ENCODE peak calls at places on chromosome 6, in ten cellular contexts. One of them, this sample, is unnamed. For H3K4me1, the result is how much of the 10 kb centered on the place peaks cover.

GRCh38 chr6:35724471-35724870 is 12.4 kb upstream of the ARMC12 start:
- DNase-seq in CD8-positive, alpha-beta T cell: no peak
- DNase-seq in DND-41: no peak
- DNase-seq in lung: no peak
- DNase-seq in OCI-LY7: no peak
- DNase-seq in kidney: no peak
- DNase-seq in suprapubic skin: no peak
- DNase-seq in A673: no peak
- DNase-seq in colonic mucosa: no peak
- DNase-seq in PC-3: no peak
- DNase-seq in this sample: no peak

GRCh38 chr6:100618349-100618671 is 153.6 kb upstream of the SIM1 start:
- DNase-seq in OCI-LY7: no peak
- DNase-seq in DND-41: no peak
- DNase-seq in PC-3: no peak
- DNase-seq in colonic mucosa: no peak
- DNase-seq in suprapubic skin: no peak
- DNase-seq in A673: no peak
- DNase-seq in lung: no peak
- DNase-seq in kidney: no peak
- DNase-seq in CD8-positive, alpha-beta T cell: no peak
- DNase-seq in this sample: no peak

GRCh38 chr6:131413191-131413830 is 159.7 kb upstream of the ARG1 start:
- DNase-seq in colonic mucosa: no peak
- DNase-seq in suprapubic skin: no peak
- DNase-seq in PC-3: no peak
- DNase-seq in A673: no peak
- DNase-seq in OCI-LY7: no peak
- DNase-seq in DND-41: no peak
- DNase-seq in lung: no peak
- DNase-seq in kidney: no peak
- DNase-seq in CD8-positive, alpha-beta T cell: no peak
- DNase-seq in this sample: no peak

GRCh38 chr6:44342489-44342888 is at the start of gene SPATS1:
- DNase-seq in DND-41: no peak
- DNase-seq in lung: no peak
- DNase-seq in A673: no peak
- DNase-seq in suprapubic skin: no peak
- DNase-seq in kidney: no peak
- DNase-seq in PC-3: no peak
- DNase-seq in OCI-LY7: no peak
- DNase-seq in CD8-positive, alpha-beta T cell: no peak
- DNase-seq in colonic mucosa: no peak
- DNase-seq in this sample: no peak

GRCh38 chr6:112690497-112691202 is 343.5 kb downstream of the RFPL4B start:
- DNase-seq in suprapubic skin: no peak
- DNase-seq in DND-41: no peak
- DNase-seq in PC-3: peak
- DNase-seq in lung: no peak
- DNase-seq in OCI-LY7: no peak
- DNase-seq in CD8-positive, alpha-beta T cell: no peak
- DNase-seq in colonic mucosa: no peak
- DNase-seq in kidney: no peak
- DNase-seq in A673: peak
- DNase-seq in this sample: no peak

GRCh38 chr6:23269436-23269835 is 700.1 kb downstream of the HDGFL1 start:
- DNase-seq in colonic mucosa: no peak
- DNase-seq in suprapubic skin: no peak
- DNase-seq in OCI-LY7: no peak
- DNase-seq in kidney: no peak
- DNase-seq in lung: no peak
- DNase-seq in DND-41: no peak
- DNase-seq in CD8-positive, alpha-beta T cell: no peak
- DNase-seq in PC-3: no peak
- DNase-seq in A673: no peak
- DNase-seq in this sample: no peak

GRCh38 chr6:74182992-74183391 is 487.0 kb downstream of the CD109 start:
- DNase-seq in suprapubic skin: peak
- DNase-seq in PC-3: no peak
- DNase-seq in kidney: no peak
- DNase-seq in DND-41: no peak
- DNase-seq in colonic mucosa: no peak
- DNase-seq in OCI-LY7: no peak
- DNase-seq in CD8-positive, alpha-beta T cell: no peak
- DNase-seq in lung: no peak
- DNase-seq in A673: no peak
- DNase-seq in this sample: no peak

GRCh38 chr6:8939615-8940014 is 504.3 kb upstream of the SLC35B3 start:
- DNase-seq in DND-41: no peak
- DNase-seq in suprapubic skin: no peak
- DNase-seq in colonic mucosa: no peak
- DNase-seq in CD8-positive, alpha-beta T cell: no peak
- DNase-seq in lung: no peak
- DNase-seq in kidney: no peak
- DNase-seq in A673: no peak
- DNase-seq in OCI-LY7: no peak
- DNase-seq in PC-3: peak
- DNase-seq in this sample: no peak

GRCh38 chr6:47268572-47269187 is 41.0 kb downstream of the TNFRSF21 start:
- DNase-seq in A673: no peak
- DNase-seq in OCI-LY7: no peak
- DNase-seq in lung: no peak
- DNase-seq in colonic mucosa: no peak
- DNase-seq in DND-41: no peak
- DNase-seq in PC-3: no peak
- DNase-seq in CD8-positive, alpha-beta T cell: no peak
- DNase-seq in suprapubic skin: no peak
- DNase-seq in kidney: no peak
- DNase-seq in this sample: no peak

GRCh38 chr6:132751828-132752227 is 5.9 kb downstream of the VNN2 start:
- DNase-seq in lung: no peak
- DNase-seq in colonic mucosa: no peak
- DNase-seq in PC-3: no peak
- DNase-seq in CD8-positive, alpha-beta T cell: no peak
- DNase-seq in A673: no peak
- DNase-seq in OCI-LY7: no peak
- DNase-seq in DND-41: no peak
- DNase-seq in suprapubic skin: no peak
- DNase-seq in kidney: no peak
- DNase-seq in this sample: no peak

GRCh38 chr6:116783852-116784251 is 18.3 kb upstream of the FAM162B start:
- DNase-seq in CD8-positive, alpha-beta T cell: no peak
- DNase-seq in colonic mucosa: no peak
- DNase-seq in OCI-LY7: no peak
- DNase-seq in kidney: no peak
- DNase-seq in PC-3: no peak
- DNase-seq in suprapubic skin: no peak
- DNase-seq in DND-41: no peak
- DNase-seq in A673: no peak
- DNase-seq in lung: no peak
- DNase-seq in this sample: no peak

GRCh38 chr6:157880534-157880933 is 57.5 kb downstream of the SNX9 start:
- DNase-seq in colonic mucosa: no peak
- DNase-seq in OCI-LY7: no peak
- DNase-seq in CD8-positive, alpha-beta T cell: no peak
- DNase-seq in suprapubic skin: no peak
- DNase-seq in kidney: no peak
- DNase-seq in PC-3: no peak
- DNase-seq in lung: no peak
- DNase-seq in DND-41: no peak
- DNase-seq in A673: no peak
- DNase-seq in this sample: no peak

GRCh38 chr6:157879873-157880254 is 56.8 kb downstream of the SNX9 start:
- DNase-seq in CD8-positive, alpha-beta T cell: no peak
- DNase-seq in DND-41: no peak
- DNase-seq in OCI-LY7: no peak
- DNase-seq in suprapubic skin: no peak
- DNase-seq in colonic mucosa: no peak
- DNase-seq in lung: peak
- DNase-seq in PC-3: no peak
- DNase-seq in A673: no peak
- DNase-seq in kidney: no peak
- DNase-seq in this sample: no peak

GRCh38 chr6:157877573-157878011 is 54.5 kb downstream of the SNX9 start:
- DNase-seq in CD8-positive, alpha-beta T cell: no peak
- DNase-seq in OCI-LY7: no peak
- DNase-seq in lung: no peak
- DNase-seq in colonic mucosa: no peak
- DNase-seq in PC-3: no peak
- DNase-seq in kidney: no peak
- DNase-seq in A673: no peak
- DNase-seq in suprapubic skin: no peak
- DNase-seq in DND-41: no peak
- DNase-seq in this sample: no peak

GRCh38 chr6:157878039-157878438 is 55.0 kb downstream of the SNX9 start:
- DNase-seq in DND-41: no peak
- DNase-seq in lung: no peak
- DNase-seq in A673: no peak
- DNase-seq in OCI-LY7: no peak
- DNase-seq in CD8-positive, alpha-beta T cell: no peak
- DNase-seq in PC-3: no peak
- DNase-seq in suprapubic skin: no peak
- DNase-seq in kidney: no peak
- DNase-seq in colonic mucosa: no peak
- DNase-seq in this sample: no peak

DNA sequence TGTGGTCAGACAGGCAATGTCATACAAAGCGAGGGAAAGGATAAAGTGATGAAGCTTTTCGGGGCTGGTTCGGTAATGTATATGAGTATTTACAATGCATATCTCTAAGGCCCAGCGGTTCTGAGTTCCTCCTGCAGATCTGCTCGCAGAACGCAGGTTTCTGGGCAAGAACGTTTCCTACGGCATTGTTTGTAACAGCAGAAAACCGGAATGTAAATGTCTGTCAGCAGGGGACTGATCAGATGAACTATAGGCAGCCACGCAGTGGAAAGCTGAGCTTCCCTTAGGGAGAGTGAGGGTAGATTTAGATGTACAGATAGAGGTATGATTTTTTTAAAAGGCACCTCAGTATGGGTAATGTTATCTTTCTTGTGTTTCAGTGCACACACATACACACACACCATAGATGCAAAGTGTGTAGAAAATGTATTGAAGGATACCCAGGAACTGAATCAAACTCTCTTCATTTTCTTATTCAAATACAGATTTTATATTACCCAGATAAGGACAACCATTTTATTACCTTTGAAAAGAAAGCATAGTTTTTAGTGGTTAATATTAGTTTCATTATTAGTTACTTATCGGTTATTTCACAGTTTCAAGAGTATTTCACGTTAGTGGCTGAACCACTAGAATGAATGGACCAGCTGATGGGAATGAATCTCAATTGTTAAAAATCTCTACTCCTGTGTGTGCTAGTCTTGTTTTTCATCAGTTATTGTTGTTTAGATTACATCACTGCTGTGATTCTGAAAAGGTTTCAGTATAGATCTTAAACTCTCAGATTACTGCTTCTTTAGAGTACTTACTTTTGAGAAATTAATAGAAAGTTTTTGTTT is 56.2 kb downstream of the SNX9 start:
- DNase-seq in PC-3: no peak
- DNase-seq in A673: no peak
- DNase-seq in OCI-LY7: no peak
- DNase-seq in CD8-positive, alpha-beta T cell: no peak
- DNase-seq in DND-41: no peak
- DNase-seq in colonic mucosa: no peak
- DNase-seq in lung: no peak
- DNase-seq in suprapubic skin: no peak
- DNase-seq in kidney: no peak
- DNase-seq in this sample: no peak
- H3K4me3 ChIP-seq in PC-3: no peak
- H3K4me3 ChIP-seq in A673: no peak
- H3K4me3 ChIP-seq in OCI-LY7: no peak
- H3K4me3 ChIP-seq in CD8-positive, alpha-beta T cell: no peak
- H3K4me3 ChIP-seq in DND-41: no peak
- H3K4me3 ChIP-seq in colonic mucosa: no peak
- H3K4me3 ChIP-seq in lung: no peak
- H3K4me3 ChIP-seq in suprapubic skin: no peak
- H3K4me3 ChIP-seq in kidney: no peak
- H3K4me3 ChIP-seq in this sample: no peak

GRCh38 chr6:87904041-87904440 is 143.6 kb upstream of the SPACA1 start:
- DNase-seq in OCI-LY7: peak
- DNase-seq in lung: no peak
- DNase-seq in suprapubic skin: no peak
- DNase-seq in DND-41: no peak
- DNase-seq in PC-3: no peak
- DNase-seq in CD8-positive, alpha-beta T cell: no peak
- DNase-seq in kidney: no peak
- DNase-seq in A673: no peak
- DNase-seq in colonic mucosa: no peak
- DNase-seq in this sample: no peak
- H3K4me1 ChIP-seq in OCI-LY7: half or more
- H3K4me1 ChIP-seq in lung: under half
- H3K4me1 ChIP-seq in suprapubic skin: under half
- H3K4me1 ChIP-seq in DND-41: under half
- H3K4me1 ChIP-seq in PC-3: under half
- H3K4me1 ChIP-seq in CD8-positive, alpha-beta T cell: under half
- H3K4me1 ChIP-seq in kidney: under half
- H3K4me1 ChIP-seq in A673: under half
- H3K4me1 ChIP-seq in colonic mucosa: under half
- H3K4me1 ChIP-seq in this sample: under half

GRCh38 chr6:98039443-98039842 is 756.4 kb upstream of the MMS22L start:
- DNase-seq in CD8-positive, alpha-beta T cell: no peak
- DNase-seq in PC-3: no peak
- DNase-seq in DND-41: no peak
- DNase-seq in colonic mucosa: no peak
- DNase-seq in lung: no peak
- DNase-seq in A673: peak
- DNase-seq in OCI-LY7: no peak
- DNase-seq in kidney: no peak
- DNase-seq in suprapubic skin: no peak
- DNase-seq in this sample: no peak
- TF ChIP-seq CTCF in CD8-positive, alpha-beta T cell: no peak
- TF ChIP-seq CTCF in PC-3: no peak
- TF ChIP-seq CTCF in DND-41: no peak
- TF ChIP-seq CTCF in colonic mucosa: no peak
- TF ChIP-seq CTCF in lung: no peak
- TF ChIP-seq CTCF in A673: no peak
- TF ChIP-seq CTCF in OCI-LY7: no peak
- TF ChIP-seq CTCF in kidney: no peak
- TF ChIP-seq CTCF in suprapubic skin: no peak
- TF ChIP-seq CTCF in this sample: no peak

DNA sequence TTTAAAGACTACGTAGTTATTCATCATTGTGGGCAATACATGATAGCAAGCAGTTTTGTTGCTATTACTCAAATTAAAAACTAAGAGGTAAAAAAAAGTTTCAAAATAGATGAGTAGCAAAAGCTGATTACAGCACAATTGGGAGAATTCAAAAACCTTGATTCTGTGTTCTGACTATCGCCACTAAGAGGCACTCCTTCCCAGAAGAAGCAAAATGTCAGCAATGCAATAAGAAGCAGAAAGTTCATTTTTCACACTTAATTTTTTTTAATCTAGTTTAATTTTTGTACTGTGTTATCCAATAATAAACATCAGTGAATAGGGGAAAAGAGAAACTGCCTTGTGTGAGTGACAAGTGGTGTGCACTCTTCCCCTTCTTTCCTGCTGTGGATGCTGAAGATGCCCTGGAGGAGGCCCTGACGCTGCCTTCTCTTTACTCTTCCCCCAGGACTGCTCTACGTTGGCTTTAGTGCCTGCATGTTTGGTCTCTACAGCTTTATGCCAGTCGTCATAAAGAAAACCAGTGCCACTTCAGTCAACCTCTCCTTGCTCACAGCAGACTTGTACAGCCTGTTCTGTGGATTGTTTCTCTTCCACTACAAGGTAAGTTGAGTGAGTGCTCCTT is 263.2 kb upstream of the PLN start:
- DNase-seq in PC-3: peak
- DNase-seq in colonic mucosa: no peak
- DNase-seq in kidney: no peak
- DNase-seq in DND-41: no peak
- DNase-seq in suprapubic skin: no peak
- DNase-seq in A673: no peak
- DNase-seq in OCI-LY7: no peak
- DNase-seq in lung: no peak
- DNase-seq in CD8-positive, alpha-beta T cell: no peak
- DNase-seq in this sample: no peak
- H3K4me3 ChIP-seq in PC-3: no peak
- H3K4me3 ChIP-seq in colonic mucosa: no peak
- H3K4me3 ChIP-seq in kidney: no peak
- H3K4me3 ChIP-seq in DND-41: no peak
- H3K4me3 ChIP-seq in suprapubic skin: no peak
- H3K4me3 ChIP-seq in A673: no peak
- H3K4me3 ChIP-seq in OCI-LY7: no peak
- H3K4me3 ChIP-seq in lung: no peak
- H3K4me3 ChIP-seq in CD8-positive, alpha-beta T cell: no peak
- H3K4me3 ChIP-seq in this sample: peak

This sample was measured in ascending aorta.